ENCODE peak calls at places on chromosomes 13 and 19, in four cellular contexts. One of them, this sample, is unnamed.

GRCh38 chr13:59230484-59231264 is 933.1 kb downstream of the DIAPH3 start:
- DNase-seq in left ventricle myocardium superior: no peak
- DNase-seq in pancreas: no peak
- DNase-seq in CD4-positive, alpha-beta T cell: no peak
- DNase-seq in this sample: no peak

GRCh38 chr19:42279902-42280760 is 11.1 kb downstream of the CIC start:
- DNase-seq in CD4-positive, alpha-beta T cell: peak; percentile 78
- DNase-seq in left ventricle myocardium superior: peak; percentile 95
- DNase-seq in pancreas: peak; percentile 87
- DNase-seq in this sample: peak; percentile 85

GRCh38 chr13:98108330-98108729 is 34.6 kb upstream of the FARP1 start:
- DNase-seq in pancreas: no peak
- DNase-seq in CD4-positive, alpha-beta T cell: no peak
- DNase-seq in left ventricle myocardium superior: no peak
- DNase-seq in this sample: no peak

GRCh38 chr19:11881151-11881800 is 6.3 kb upstream of the ZNF69 start:
- DNase-seq in CD4-positive, alpha-beta T cell: peak; percentile 54
- DNase-seq in left ventricle myocardium superior: peak; percentile 40
- DNase-seq in pancreas: peak; percentile 50
- DNase-seq in this sample: peak; percentile 43

GRCh38 chr13:28282451-28282850 is 144.1 kb downstream of the PAN3 start:
- DNase-seq in pancreas: no peak
- DNase-seq in left ventricle myocardium superior: no peak
- DNase-seq in CD4-positive, alpha-beta T cell: no peak
- DNase-seq in this sample: no peak

GRCh38 chr19:39502640-39503417 is 4.1 kb downstream of the DLL3 start:
- DNase-seq in CD4-positive, alpha-beta T cell: peak; percentile 66
- DNase-seq in pancreas: no peak
- DNase-seq in left ventricle myocardium superior: peak; percentile 79
- DNase-seq in this sample: peak; percentile 77

GRCh38 chr13:103246581-103247200 is 180.5 kb upstream of the SLC10A2 start:
- DNase-seq in left ventricle myocardium superior: no peak
- DNase-seq in CD4-positive, alpha-beta T cell: no peak
- DNase-seq in pancreas: no peak
- DNase-seq in this sample: no peak

GRCh38 chr13:72072223-72072622 is 205.2 kb upstream of the DACH1 start:
- DNase-seq in CD4-positive, alpha-beta T cell: no peak
- DNase-seq in pancreas: no peak
- DNase-seq in left ventricle myocardium superior: no peak
- DNase-seq in this sample: no peak

GRCh38 chr19:19420570-19421301 is 15.3 kb downstream of the GATAD2A start:
- DNase-seq in CD4-positive, alpha-beta T cell: no peak
- DNase-seq in left ventricle myocardium superior: no peak
- DNase-seq in pancreas: no peak
- DNase-seq in this sample: peak; percentile 65

GRCh38 chr19:40304306-40304705 is 19.2 kb upstream of the AKT2 start:
- DNase-seq in pancreas: no peak
- DNase-seq in left ventricle myocardium superior: no peak
- DNase-seq in CD4-positive, alpha-beta T cell: no peak
- DNase-seq in this sample: no peak

GRCh38 chr19:5903054-5903501 is 512 bp downstream of the NDUFA11 start:
- DNase-seq in left ventricle myocardium superior: no peak
- DNase-seq in CD4-positive, alpha-beta T cell: no peak
- DNase-seq in pancreas: peak; percentile 44
- DNase-seq in this sample: peak; percentile 24

GRCh38 chr19:5893296-5893903 is 10.2 kb downstream of the NDUFA11 start:
- DNase-seq in CD4-positive, alpha-beta T cell: no peak
- DNase-seq in pancreas: no peak
- DNase-seq in left ventricle myocardium superior: no peak
- DNase-seq in this sample: no peak

GRCh38 chr13:49308104-49308875 is 60.6 kb downstream of the CDADC1 start:
- DNase-seq in left ventricle myocardium superior: peak; percentile 88
- DNase-seq in pancreas: peak; percentile 50
- DNase-seq in CD4-positive, alpha-beta T cell: no peak
- DNase-seq in this sample: no peak

GRCh38 chr19:41269055-41269454 is 4.9 kb downstream of the HNRNPUL1 start:
- DNase-seq in left ventricle myocardium superior: no peak
- DNase-seq in CD4-positive, alpha-beta T cell: no peak
- DNase-seq in pancreas: no peak
- DNase-seq in this sample: no peak

GRCh38 chr19:55084416-55084815 is 8.7 kb downstream of the EPS8L1 start:
- DNase-seq in left ventricle myocardium superior: no peak
- DNase-seq in pancreas: no peak
- DNase-seq in CD4-positive, alpha-beta T cell: no peak
- DNase-seq in this sample: no peak

GRCh38 chr13:78736142-78736541 is 77.2 kb upstream of the OBI1 start:
- DNase-seq in left ventricle myocardium superior: no peak
- DNase-seq in pancreas: no peak
- DNase-seq in CD4-positive, alpha-beta T cell: no peak
- DNase-seq in this sample: no peak

GRCh38 chr13:110506859-110507566 is 54.5 kb downstream of the RAB20 start:
- DNase-seq in left ventricle myocardium superior: peak; percentile 84
- DNase-seq in CD4-positive, alpha-beta T cell: no peak
- DNase-seq in pancreas: peak; percentile 91
- DNase-seq in this sample: no peak

GRCh38 chr19:13797058-13797440 is 1.8 kb downstream of the ZSWIM4 start:
- DNase-seq in pancreas: no peak
- DNase-seq in CD4-positive, alpha-beta T cell: no peak
- DNase-seq in left ventricle myocardium superior: no peak
- DNase-seq in this sample: no peak

GRCh38 chr13:92590503-92590908 is 636.1 kb upstream of the GPC6 start:
- DNase-seq in left ventricle myocardium superior: no peak
- DNase-seq in CD4-positive, alpha-beta T cell: no peak
- DNase-seq in pancreas: no peak
- DNase-seq in this sample: no peak

GRCh38 chr19:29532097-29532496 is 6.3 kb downstream of the VSTM2B start:
- DNase-seq in left ventricle myocardium superior: no peak
- DNase-seq in CD4-positive, alpha-beta T cell: no peak
- DNase-seq in pancreas: no peak
- DNase-seq in this sample: no peak

GRCh38 chr19:2426661-2427322 is 594 bp downstream of the TIMM13 start:
- DNase-seq in CD4-positive, alpha-beta T cell: no peak
- DNase-seq in pancreas: peak; percentile 58
- DNase-seq in left ventricle myocardium superior: peak; percentile 63
- DNase-seq in this sample: peak; percentile 29

GRCh38 chr13:30619731-30620130 is 2.0 kb downstream of the USPL1 start:
- DNase-seq in CD4-positive, alpha-beta T cell: no peak
- DNase-seq in pancreas: no peak
- DNase-seq in left ventricle myocardium superior: no peak
- DNase-seq in this sample: no peak

GRCh38 chr19:4713384-4713951 is 10.2 kb downstream of the DPP9 start:
- DNase-seq in left ventricle myocardium superior: peak; percentile 89
- DNase-seq in pancreas: peak; percentile 46
- DNase-seq in CD4-positive, alpha-beta T cell: no peak
- DNase-seq in this sample: no peak

GRCh38 chr13:73833331-73834070 is 300.7 kb downstream of the KLF12 start:
- DNase-seq in CD4-positive, alpha-beta T cell: no peak
- DNase-seq in pancreas: no peak
- DNase-seq in left ventricle myocardium superior: no peak
- DNase-seq in this sample: no peak

GRCh38 chr19:42942187-42942789 is 5.3 kb upstream of the PSG7 start:
- DNase-seq in pancreas: no peak
- DNase-seq in left ventricle myocardium superior: no peak
- DNase-seq in CD4-positive, alpha-beta T cell: no peak
- DNase-seq in this sample: no peak

This sample was measured in natural killer cell.